ENCODE peak calls at places on chromosomes 7 and 10, in five cellular contexts. L is NB4, X is tibial nerve, V is uterus, I is H54. A is an unnamed sample.

GRCh38 chr7:127056202-127056601 is 196.5 kb downstream of the GRM8 start:
- DNase-seq in V (no peak), L (no peak), X (no peak), I (no peak), A (no peak)

GRCh38 chr10:42836771-42837468 is 54.3 kb downstream of the BMS1 start:
- DNase-seq in L (no peak), X (no peak), V (no peak), I (no peak), A (no peak)

GRCh38 chr7:46969303-46970130 is 612.4 kb downstream of the TNS3 start:
- DNase-seq in I (no peak), V (no peak), L (no peak), X (no peak), A (no peak)

GRCh38 chr10:16853201-16853600 is 36.0 kb upstream of the RSU1 start:
- DNase-seq in X (no peak), V (no peak), I (no peak), L (peak; percentile 30), A (no peak)

GRCh38 chr7:30142710-30143109 is 7.9 kb downstream of the MTURN start:
- DNase-seq in V (no peak), L (no peak), I (peak; percentile 96), X (peak; percentile 33), A (no peak)

GRCh38 chr7:14424675-14425074 is 435.2 kb upstream of the ETV1 start:
- DNase-seq in X (no peak), V (no peak), L (no peak), I (no peak), A (no peak)

GRCh38 chr10:35690534-35690933 is 48.4 kb upstream of the FZD8 start:
- DNase-seq in X (no peak), I (no peak), V (no peak), L (no peak), A (no peak)

GRCh38 chr7:157979631-157980340 is 607.8 kb downstream of the PTPRN2 start:
- DNase-seq in I (no peak), X (no peak), L (peak; percentile 47), V (no peak), A (no peak)

GRCh38 chr7:41459183-41459582 is 243.7 kb downstream of the INHBA start:
- DNase-seq in X (no peak), L (peak; percentile 33), I (no peak), V (no peak), A (no peak)

GRCh38 chr7:41465571-41465970 is 237.3 kb downstream of the INHBA start:
- DNase-seq in V (no peak), I (no peak), L (no peak), X (no peak), A (no peak)

GRCh38 chr7:41457832-41458437 is 245.0 kb downstream of the INHBA start:
- DNase-seq in V (no peak), I (no peak), X (no peak), L (no peak), A (no peak)

GRCh38 chr7:41463770-41464470 is 239.0 kb downstream of the INHBA start:
- DNase-seq in V (no peak), L (no peak), X (no peak), I (no peak), A (no peak)

GRCh38 chr7:41459623-41460256 is 243.2 kb downstream of the INHBA start:
- DNase-seq in V (no peak), X (no peak), L (peak; percentile 83), I (no peak), A (no peak)
- TF ChIP-seq POLR2A in V (no peak), X (no peak), L (no peak), I (no peak), A (no peak)

GRCh38 chr7:75957021-75957736 is 37.2 kb downstream of the TMEM120A start:
- DNase-seq in L (no peak), V (no peak), X (no peak), I (no peak), A (no peak)
- TF ChIP-seq POLR2A in L (no peak), V (no peak), X (no peak), I (no peak), A (no peak)

GRCh38 chr10:37976091-37976879 is at the start of gene ZNF25:
- DNase-seq in X (peak; percentile 97), V (peak; percentile 99), L (peak; percentile 100), I (peak; percentile 91), A (peak; percentile 100)
- TF ChIP-seq POLR2A in X (peak; percentile 78), V (peak; percentile 88), L (peak; percentile 70), I (peak; percentile 38), A (peak; percentile 73)

GRCh38 chr7:155348806-155349205 is 51.1 kb downstream of the INSIG1 start:
- DNase-seq in X (no peak), I (no peak), V (no peak), L (no peak), A (no peak)
- TF ChIP-seq POLR2A in X (no peak), I (no peak), V (no peak), L (no peak), A (no peak)

DNA sequence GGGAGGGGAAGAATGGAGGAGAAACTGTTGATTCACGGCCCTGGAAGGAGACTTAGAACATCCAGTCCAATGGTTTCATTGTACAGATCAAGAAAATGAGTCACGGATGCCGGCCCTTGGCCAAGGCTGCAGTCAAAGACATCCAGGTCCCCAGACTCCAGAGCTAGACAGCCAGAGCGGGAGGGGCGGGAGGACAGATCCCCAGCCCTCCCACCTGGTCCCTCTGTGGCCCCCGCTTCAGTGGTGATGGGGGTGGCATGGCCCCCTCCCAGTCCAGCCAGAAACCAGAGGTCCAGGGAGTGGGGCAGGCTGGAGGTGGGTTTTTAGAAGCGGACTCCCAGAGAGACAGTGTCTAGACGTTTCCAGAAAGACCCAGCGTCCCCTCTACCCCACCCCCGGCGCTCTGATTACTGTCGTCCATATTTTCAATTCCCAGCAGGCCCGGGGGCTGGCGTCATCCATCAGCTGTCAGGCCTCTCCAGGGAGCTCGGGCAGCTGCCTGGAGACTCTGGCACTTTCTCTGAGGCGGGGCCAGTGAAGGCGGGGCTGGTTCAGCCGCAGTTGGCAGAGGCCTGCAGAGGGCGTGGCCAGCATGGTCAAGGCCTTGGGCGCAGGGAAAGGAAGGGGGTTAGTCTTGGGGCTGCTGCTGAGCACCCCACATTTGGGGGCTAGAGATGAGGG is 8.0 kb upstream of the HSPB1 start:
- DNase-seq in L (peak; percentile 56), I (peak; percentile 77), X (peak; percentile 96), V (peak; percentile 98), A (peak; percentile 98)
- TF ChIP-seq POLR2A in L (no peak), I (peak; percentile 51), X (peak; percentile 48), V (peak; percentile 45), A (peak; percentile 21)

DNA sequence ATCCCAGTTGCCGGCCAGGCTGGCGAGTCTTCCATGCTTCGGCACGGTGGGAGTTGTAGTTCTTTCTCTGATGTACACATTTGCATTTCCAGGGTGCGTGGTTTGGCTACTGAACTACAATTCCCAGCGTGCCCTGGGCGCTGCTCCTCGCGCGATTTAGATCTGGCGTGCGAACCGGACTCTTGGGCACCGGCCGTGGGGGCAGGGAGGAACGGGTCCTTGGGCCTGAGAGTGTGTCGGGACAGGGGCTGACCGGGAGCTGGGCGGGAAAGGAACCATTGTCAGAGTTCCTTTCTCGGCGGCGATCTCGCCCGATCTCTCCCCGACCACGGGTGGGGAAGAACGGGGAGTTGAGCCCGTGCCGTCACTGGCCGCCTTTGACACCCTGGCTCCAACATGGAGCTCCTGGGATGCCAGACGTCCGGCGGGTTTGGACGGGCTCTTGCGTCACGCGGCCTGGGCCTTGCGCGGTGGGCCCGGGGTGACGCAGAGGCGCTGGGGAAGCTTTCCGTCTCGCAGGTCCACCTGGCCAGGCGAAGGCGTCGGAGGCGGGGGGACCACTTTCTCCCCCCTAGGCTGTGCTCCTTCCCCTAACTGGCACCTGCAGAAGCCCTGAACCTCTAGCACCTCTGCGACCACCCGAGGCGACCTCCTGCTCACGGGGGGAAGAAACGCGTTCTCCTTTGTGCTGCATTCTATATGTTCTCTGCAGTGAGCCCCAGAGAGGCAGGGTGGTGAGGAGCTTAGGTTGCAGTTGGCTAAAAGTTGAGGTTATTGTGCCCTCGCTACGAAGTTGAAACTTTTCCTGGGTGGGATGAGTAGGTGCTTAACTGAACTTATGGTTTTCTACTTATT is 774 bp downstream of the IFRD1 start:
- DNase-seq in I (peak; percentile 63), V (peak; percentile 97), L (peak; percentile 98), X (peak; percentile 91), A (peak; percentile 98)
- TF ChIP-seq POLR2A in I (peak; percentile 60), V (peak; percentile 55), L (peak; percentile 24), X (no peak), A (peak; percentile 66)

GRCh38 chr10:87862644-87863101 is 660 bp downstream of the KLLN start:
- DNase-seq in L (no peak), I (peak; percentile 54), X (no peak), V (peak; percentile 20), A (no peak)

GRCh38 chr10:87861566-87861952 is 1.8 kb downstream of the KLLN start:
- DNase-seq in V (peak; percentile 87), I (no peak), X (peak; percentile 63), L (peak; percentile 96), A (peak; percentile 94)

GRCh38 chr10:87863102-87863943 is at the start of the genes KLLN and PTEN:
- DNase-seq in V (peak; percentile 87), L (peak; percentile 97), I (peak; percentile 84), X (peak; percentile 82), A (peak; percentile 96)

GRCh38 chr10:87861034-87861433 is 2.3 kb downstream of the KLLN start:
- DNase-seq in V (no peak), I (no peak), L (peak; percentile 82), X (no peak), A (no peak)

DNA sequence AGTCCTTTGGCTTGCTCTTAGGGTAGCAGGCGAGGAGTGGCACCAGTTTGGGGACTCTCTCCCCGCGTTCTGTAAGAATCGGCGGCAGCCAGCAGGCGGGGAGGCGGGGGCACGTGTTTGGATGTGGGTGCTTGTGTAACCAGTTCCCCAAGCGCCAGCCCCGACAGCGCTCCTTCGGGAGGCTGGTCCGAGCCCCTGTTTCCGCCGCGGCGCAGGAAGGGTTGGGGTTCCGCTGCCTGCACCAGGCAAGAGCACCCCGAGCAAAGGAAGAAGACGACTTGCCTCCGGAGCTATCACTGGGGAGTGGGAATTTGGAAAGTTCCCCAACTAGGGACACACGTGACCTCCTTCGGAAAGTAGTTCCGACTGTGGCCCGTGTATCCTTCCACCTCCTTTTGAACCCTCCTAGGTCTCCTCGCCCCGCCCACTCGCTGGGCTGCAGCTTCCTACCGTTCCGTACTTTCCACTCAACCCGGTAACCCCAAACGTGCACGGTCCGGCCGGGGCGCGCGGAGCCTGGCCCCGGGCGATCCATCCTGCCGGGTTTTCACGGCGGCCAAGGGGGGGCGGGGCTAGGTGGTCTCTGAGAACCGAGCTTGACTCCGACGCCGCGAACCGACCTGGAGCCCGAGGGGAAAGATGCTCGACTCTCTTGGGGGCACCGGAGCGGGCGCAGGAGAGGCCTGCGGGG is 1.2 kb downstream of the KLLN start:
- DNase-seq in V (peak; percentile 97), X (peak; percentile 94), L (peak; percentile 99), I (peak; percentile 82), A (peak; percentile 98)
- TF ChIP-seq POLR2A in V (peak; percentile 83), X (peak; percentile 76), L (peak; percentile 83), I (peak; percentile 44), A (peak; percentile 62)

A was measured in esophagus muscularis mucosa.